ENCODE peak calls at places on chromosomes 5 and 9, in eight cellular contexts. V is kidney epithelial cell, N is kidney glomerular epithelial cell, G is EH, T is ecto neural progenitor cell, J is SJSA1, P is GM20000, L is putamen. H is an unnamed sample.

GRCh38 chr9:35908484-35909125 is 685 bp upstream of the SPAAR start:
- DNase-seq in J (peak), T (no peak), L (no peak), N (no peak), V (no peak), G (peak), P (peak), H (peak)

GRCh38 chr5:141100243-141100805 is at the start of gene PCDHB3:
- DNase-seq in P (no peak), L (no peak), T (no peak), J (no peak), N (peak), G (peak), V (no peak), H (peak)

GRCh38 chr9:116152390-116152789 is 1.2 kb upstream of the PAPPA start:
- DNase-seq in V (no peak), J (peak), T (no peak), N (peak), G (no peak), P (no peak), L (no peak), H (no peak)

GRCh38 chr5:21152611-21153010 is 1164.6 kb upstream of the CDH18 start:
- DNase-seq in V (peak), N (peak), L (no peak), T (no peak), G (peak), J (no peak), P (no peak), H (no peak)

GRCh38 chr9:70315389-70315788 is 56.6 kb downstream of the SMC5 start:
- DNase-seq in P (no peak), G (peak), J (no peak), N (peak), V (no peak), T (no peak), L (no peak), H (no peak)

GRCh38 chr9:106892632-106893031 is 29.7 kb downstream of the ZNF462 start:
- DNase-seq in T (peak), V (peak), L (no peak), P (no peak), N (peak), G (peak), J (peak), H (peak)

GRCh38 chr5:91420879-91421278 is 37.8 kb upstream of the ARRDC3 start:
- DNase-seq in L (no peak), N (no peak), J (no peak), P (no peak), G (no peak), V (no peak), T (no peak), H (no peak)

GRCh38 chr5:140349244-140349643 is 2.8 kb upstream of the HBEGF start:
- DNase-seq in P (no peak), N (no peak), V (no peak), G (peak), J (no peak), T (no peak), L (no peak), H (no peak)

GRCh38 chr9:78314953-78315870 is 18.3 kb downstream of the PSAT1 start:
- DNase-seq in P (no peak), L (no peak), V (no peak), G (peak), J (no peak), T (no peak), N (no peak), H (no peak)

GRCh38 chr5:176185133-176185733 is 53.0 kb upstream of the SIMC1 start:
- DNase-seq in V (no peak), N (no peak), L (no peak), J (no peak), T (no peak), P (no peak), G (no peak), H (peak)

GRCh38 chr9:29006603-29007002 is 1433.3 kb upstream of the C9orf72 start:
- DNase-seq in N (peak), P (no peak), G (no peak), T (no peak), J (no peak), V (no peak), L (no peak), H (no peak)

GRCh38 chr9:100208673-100209072 is 109.6 kb downstream of the INVS start:
- DNase-seq in L (no peak), P (no peak), N (no peak), J (no peak), V (no peak), T (no peak), G (no peak), H (no peak)

GRCh38 chr9:97059661-97060060 is 20.7 kb upstream of the CTSV start:
- DNase-seq in T (no peak), L (no peak), G (no peak), J (no peak), N (peak), V (peak), P (no peak), H (no peak)

GRCh38 chr5:61840354-61840753 is 465.7 kb upstream of the KIF2A start:
- DNase-seq in T (no peak), V (peak), P (no peak), J (no peak), N (peak), G (peak), L (no peak), H (no peak)

GRCh38 chr5:55160493-55161209 is 680 bp downstream of the GPX8 start:
- DNase-seq in P (no peak), G (peak), V (peak), L (no peak), J (peak), N (peak), T (peak), H (peak)

GRCh38 chr5:176609724-176610429 is at the start of gene GPRIN1:
- DNase-seq in L (peak), J (peak), P (peak), G (peak), N (peak), V (no peak), T (peak), H (no peak)

GRCh38 chr5:42666821-42667325 is 89.7 kb upstream of the CCDC152 start:
- DNase-seq in P (no peak), L (no peak), N (no peak), J (no peak), V (no peak), G (no peak), T (no peak), H (no peak)

GRCh38 chr5:150159741-150160179 is 4.1 kb upstream of the PDGFRB start:
- DNase-seq in G (peak), P (no peak), T (no peak), V (no peak), J (peak), N (peak), L (no peak), H (no peak)

GRCh38 chr9:135530146-135530545 is 8.9 kb downstream of the LCN1 start:
- DNase-seq in G (no peak), N (no peak), L (no peak), T (no peak), J (no peak), P (no peak), V (no peak), H (no peak)

GRCh38 chr5:1948663-1949191 is 66.0 kb upstream of the IRX4 start:
- DNase-seq in T (no peak), N (no peak), V (no peak), L (no peak), G (no peak), P (no peak), J (no peak), H (no peak)

GRCh38 chr5:144093400-144093799 is 77.1 kb downstream of the YIPF5 start:
- DNase-seq in P (no peak), L (no peak), N (no peak), J (no peak), T (no peak), V (no peak), G (no peak), H (no peak)

GRCh38 chr5:171651102-171651501 is 134.5 kb upstream of the SMIM23 start:
- DNase-seq in L (no peak), V (no peak), J (no peak), N (no peak), T (no peak), P (no peak), G (no peak), H (no peak)

GRCh38 chr5:175325681-175326080 is 118.3 kb downstream of the DRD1 start:
- DNase-seq in L (no peak), N (no peak), G (peak), T (no peak), V (peak), J (peak), P (no peak), H (no peak)

GRCh38 chr5:181036816-181037364 is 3.2 kb upstream of the BTNL9 start:
- DNase-seq in J (no peak), V (no peak), N (no peak), P (no peak), G (no peak), T (no peak), L (no peak), H (no peak)

GRCh38 chr9:18906656-18907395 is 126.2 kb downstream of the SAXO1 start:
- DNase-seq in T (no peak), L (no peak), J (no peak), N (peak), G (peak), P (no peak), V (peak), H (no peak)

GRCh38 chr5:174141398-174141797 is 95.9 kb downstream of the NSG2 start:
- DNase-seq in T (no peak), P (no peak), J (no peak), L (peak), G (no peak), N (no peak), V (no peak), H (no peak)

GRCh38 chr5:19886123-19886921 is 101.7 kb downstream of the CDH18 start:
- DNase-seq in V (peak), T (no peak), P (no peak), L (peak), G (peak), N (no peak), J (no peak), H (peak)

GRCh38 chr5:103393131-103393754 is 134.7 kb downstream of the MACIR start:
- DNase-seq in L (peak), V (no peak), N (no peak), G (peak), P (no peak), J (no peak), T (no peak), H (peak)

GRCh38 chr5:158979749-158980521 is 119.8 kb downstream of the EBF1 start:
- DNase-seq in L (peak), J (peak), N (no peak), V (no peak), T (no peak), G (peak), P (no peak), H (no peak)